ENCODE peak calls at places on chromosome 5, in five cellular contexts. One of them, this sample, is unnamed.

GRCh38 chr5:28542968-28543367 is 1504.6 kb upstream of the CDH9 start:
- DNase-seq in IMR-90: peak; percentile 11
- DNase-seq in AG09309: no peak
- DNase-seq in body of pancreas: no peak
- DNase-seq in HFFc6: no peak
- DNase-seq in this sample: peak; percentile 1

GRCh38 chr5:138595396-138595795 is 20.2 kb upstream of the HSPA9 start:
- DNase-seq in HFFc6: no peak
- DNase-seq in AG09309: no peak
- DNase-seq in IMR-90: no peak
- DNase-seq in body of pancreas: no peak
- DNase-seq in this sample: no peak

GRCh38 chr5:177452688-177453638 is 6.3 kb downstream of the PRR7 start:
- DNase-seq in body of pancreas: no peak
- DNase-seq in AG09309: no peak
- DNase-seq in IMR-90: no peak
- DNase-seq in HFFc6: no peak
- DNase-seq in this sample: no peak

GRCh38 chr5:175471628-175472027 is 6.7 kb upstream of the SFXN1 start:
- DNase-seq in HFFc6: no peak
- DNase-seq in body of pancreas: no peak
- DNase-seq in IMR-90: no peak
- DNase-seq in AG09309: no peak
- DNase-seq in this sample: no peak

GRCh38 chr5:187617-188451 is 3.5 kb upstream of the LRRC14B start:
- DNase-seq in body of pancreas: no peak
- DNase-seq in IMR-90: no peak
- DNase-seq in HFFc6: no peak
- DNase-seq in AG09309: no peak
- DNase-seq in this sample: no peak

GRCh38 chr5:95892784-95893354 is 68.8 kb downstream of the ELL2 start:
- DNase-seq in HFFc6: peak; percentile 41
- DNase-seq in IMR-90: no peak
- DNase-seq in body of pancreas: peak; percentile 43
- DNase-seq in AG09309: no peak
- DNase-seq in this sample: peak; percentile 74

GRCh38 chr5:118529361-118530154 is 458.8 kb downstream of the DTWD2 start:
- DNase-seq in IMR-90: no peak
- DNase-seq in HFFc6: no peak
- DNase-seq in AG09309: no peak
- DNase-seq in body of pancreas: no peak
- DNase-seq in this sample: no peak

GRCh38 chr5:53481887-53482716 is 1.7 kb downstream of the FST start:
- DNase-seq in HFFc6: peak; percentile 68
- DNase-seq in body of pancreas: peak; percentile 60
- DNase-seq in AG09309: no peak
- DNase-seq in IMR-90: peak; percentile 71
- DNase-seq in this sample: peak; percentile 80

GRCh38 chr5:126492939-126493338 is 69.7 kb downstream of the GRAMD2B start:
- DNase-seq in HFFc6: no peak
- DNase-seq in AG09309: no peak
- DNase-seq in IMR-90: peak; percentile 40
- DNase-seq in body of pancreas: no peak
- DNase-seq in this sample: no peak

DNA sequence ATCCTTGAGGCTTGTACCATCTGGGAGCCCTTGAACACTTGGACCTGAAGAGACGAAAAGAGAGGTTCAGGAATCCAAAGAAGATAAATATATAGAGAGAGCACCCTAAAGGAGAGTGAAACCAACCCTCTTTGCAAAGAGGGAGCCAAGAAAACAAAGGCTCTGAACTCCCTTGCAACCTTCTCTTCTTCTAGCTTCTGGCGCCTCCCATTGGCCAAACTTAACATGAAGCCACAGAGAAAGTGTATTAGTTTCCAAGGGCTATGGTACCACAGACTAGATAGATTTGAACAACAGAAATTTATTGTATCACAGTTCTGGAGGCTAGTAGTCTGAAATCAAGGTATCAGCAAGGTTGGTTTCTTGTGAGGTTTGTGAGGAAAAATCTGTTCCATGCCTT is 175.1 kb downstream of the HCN1 start:
- DNase-seq in body of pancreas: peak; percentile 65
- DNase-seq in HFFc6: no peak
- DNase-seq in IMR-90: peak; percentile 1
- DNase-seq in AG09309: no peak
- DNase-seq in this sample: peak; percentile 27
- TF ChIP-seq CTCF in body of pancreas: peak; percentile 64
- TF ChIP-seq CTCF in HFFc6: no peak
- TF ChIP-seq CTCF in IMR-90: peak; percentile 44
- TF ChIP-seq CTCF in AG09309: no peak
- TF ChIP-seq CTCF in this sample: peak; percentile 31

GRCh38 chr5:80686757-80687156 is 32.0 kb upstream of the DHFR start:
- DNase-seq in IMR-90: peak; percentile 36
- DNase-seq in AG09309: no peak
- DNase-seq in HFFc6: peak; percentile 10
- DNase-seq in body of pancreas: no peak
- DNase-seq in this sample: no peak
- TF ChIP-seq CTCF in IMR-90: peak; percentile 58
- TF ChIP-seq CTCF in AG09309: peak; percentile 34
- TF ChIP-seq CTCF in HFFc6: peak; percentile 82
- TF ChIP-seq CTCF in body of pancreas: peak; percentile 27
- TF ChIP-seq CTCF in this sample: peak; percentile 20

DNA sequence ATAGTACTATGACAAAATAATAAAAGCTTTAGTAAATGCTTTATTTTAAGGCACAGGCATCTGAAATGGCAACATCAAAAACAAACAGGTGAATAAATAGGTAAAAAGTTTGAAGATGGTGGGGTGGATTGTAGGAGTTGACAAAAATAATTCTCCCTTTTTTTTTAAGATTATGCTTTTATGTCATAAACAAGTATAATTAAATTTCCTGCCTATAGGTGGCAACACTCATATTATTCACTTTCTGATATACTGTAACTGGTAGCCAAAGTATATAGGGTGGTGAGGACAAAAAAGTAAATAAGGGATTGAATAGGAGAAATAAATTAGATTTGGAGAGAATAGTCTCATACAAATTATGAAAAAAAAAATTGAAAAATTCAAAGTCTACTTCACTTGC is 120.0 kb upstream of the ACOT12 start:
- DNase-seq in HFFc6: no peak
- DNase-seq in IMR-90: peak; percentile 10
- DNase-seq in body of pancreas: no peak
- DNase-seq in AG09309: no peak
- DNase-seq in this sample: no peak
- TF ChIP-seq CTCF in HFFc6: peak; percentile 70
- TF ChIP-seq CTCF in IMR-90: peak; percentile 32
- TF ChIP-seq CTCF in body of pancreas: peak; percentile 23
- TF ChIP-seq CTCF in AG09309: peak; percentile 7
- TF ChIP-seq CTCF in this sample: no peak

GRCh38 chr5:140113699-140114263 is at the start of gene PURA:
- DNase-seq in body of pancreas: peak; percentile 95
- DNase-seq in AG09309: peak; percentile 75
- DNase-seq in HFFc6: peak; percentile 96
- DNase-seq in IMR-90: peak; percentile 92
- DNase-seq in this sample: peak; percentile 98
- TF ChIP-seq CTCF in body of pancreas: peak; percentile 8
- TF ChIP-seq CTCF in AG09309: no peak
- TF ChIP-seq CTCF in HFFc6: peak; percentile 62
- TF ChIP-seq CTCF in IMR-90: no peak
- TF ChIP-seq CTCF in this sample: peak; percentile 39

GRCh38 chr5:91235194-91235793 is 147.8 kb downstream of the ARRDC3 start:
- DNase-seq in IMR-90: no peak
- DNase-seq in AG09309: no peak
- DNase-seq in body of pancreas: no peak
- DNase-seq in HFFc6: no peak
- DNase-seq in this sample: no peak
- TF ChIP-seq CTCF in IMR-90: no peak
- TF ChIP-seq CTCF in AG09309: no peak
- TF ChIP-seq CTCF in body of pancreas: no peak
- TF ChIP-seq CTCF in HFFc6: no peak
- TF ChIP-seq CTCF in this sample: no peak

GRCh38 chr5:166428264-166428663 is 1863.2 kb upstream of the WWC1 start:
- DNase-seq in IMR-90: no peak
- DNase-seq in HFFc6: no peak
- DNase-seq in AG09309: no peak
- DNase-seq in body of pancreas: no peak
- DNase-seq in this sample: no peak

GRCh38 chr5:166430491-166431319 is 1860.7 kb upstream of the WWC1 start:
- DNase-seq in body of pancreas: no peak
- DNase-seq in AG09309: no peak
- DNase-seq in HFFc6: no peak
- DNase-seq in IMR-90: no peak
- DNase-seq in this sample: no peak

GRCh38 chr5:166436857-166437256 is 1854.6 kb upstream of the WWC1 start:
- DNase-seq in HFFc6: no peak
- DNase-seq in IMR-90: no peak
- DNase-seq in AG09309: no peak
- DNase-seq in body of pancreas: no peak
- DNase-seq in this sample: no peak

GRCh38 chr5:166433679-166434078 is 1857.8 kb upstream of the WWC1 start:
- DNase-seq in HFFc6: no peak
- DNase-seq in body of pancreas: no peak
- DNase-seq in IMR-90: no peak
- DNase-seq in AG09309: no peak
- DNase-seq in this sample: no peak
- TF ChIP-seq CTCF in HFFc6: peak; percentile 19
- TF ChIP-seq CTCF in body of pancreas: no peak
- TF ChIP-seq CTCF in IMR-90: no peak
- TF ChIP-seq CTCF in AG09309: no peak
- TF ChIP-seq CTCF in this sample: no peak

DNA sequence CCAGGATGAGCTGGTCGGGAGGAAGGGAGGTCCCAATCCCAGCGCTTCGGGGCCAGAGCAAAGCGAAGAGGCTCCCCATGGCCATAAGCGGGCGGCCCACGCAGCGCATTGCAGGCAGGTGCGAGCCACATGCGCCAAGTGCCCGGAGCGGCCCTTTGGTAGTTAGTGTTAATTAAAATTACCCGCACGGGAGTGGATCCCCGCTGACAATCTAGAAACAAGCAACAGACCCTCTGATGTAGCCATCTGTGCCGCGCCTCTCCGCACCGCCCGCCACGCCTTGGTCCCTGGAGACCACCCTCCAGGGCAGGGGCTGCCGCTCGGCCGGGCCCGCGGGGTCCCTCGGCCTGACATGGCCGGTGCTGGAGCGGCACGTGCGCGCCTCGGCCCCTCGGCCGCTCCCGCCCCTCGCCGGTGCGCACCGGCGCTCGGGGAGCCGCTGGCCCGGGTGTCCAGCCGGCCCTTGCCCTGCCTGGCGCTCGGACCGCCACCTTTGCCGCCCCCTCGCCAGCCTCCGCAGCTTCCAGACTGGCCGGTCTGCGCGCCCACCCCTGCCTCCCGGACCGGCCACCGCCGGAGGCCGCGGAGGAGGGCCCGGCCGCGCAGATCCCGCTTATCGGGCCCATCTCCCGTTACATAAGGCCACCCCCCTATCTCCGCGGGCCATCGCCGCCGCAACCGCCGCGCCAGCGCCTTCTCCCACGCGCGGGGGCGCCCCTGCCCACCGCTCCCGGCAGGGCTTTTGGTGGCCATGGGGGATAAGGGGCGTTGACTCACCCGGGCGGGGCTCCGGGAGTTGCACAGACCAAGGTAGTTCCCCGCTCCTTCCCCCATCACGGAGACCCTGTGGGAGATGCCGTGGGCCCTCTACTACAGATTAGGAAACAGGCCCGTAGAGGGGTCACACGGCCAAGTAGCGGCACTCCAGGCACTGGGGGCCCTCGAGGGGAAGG is 1.9 kb upstream of the IL13 start:
- DNase-seq in AG09309: no peak
- DNase-seq in IMR-90: no peak
- DNase-seq in body of pancreas: no peak
- DNase-seq in HFFc6: no peak
- DNase-seq in this sample: peak; percentile 43
- TF ChIP-seq CTCF in AG09309: peak; percentile 13
- TF ChIP-seq CTCF in IMR-90: peak; percentile 30
- TF ChIP-seq CTCF in body of pancreas: no peak
- TF ChIP-seq CTCF in HFFc6: peak; percentile 32
- TF ChIP-seq CTCF in this sample: no peak